ENCODE peak calls at places on chromosomes 7 and 10, in five cellular contexts. O is K562, Y is upper lobe of left lung, F is HepG2, H is GM12878. M is an unnamed sample.

GRCh38 chr10:72122221-72122620 is 33.9 kb upstream of the SPOCK2 start:
- ATAC-seq in O (no peak), Y (no peak), F (no peak), H (no peak), M (no peak)

GRCh38 chr10:95341716-95342130 is 50.9 kb upstream of the PDLIM1 start:
- ATAC-seq in O (no peak), Y (no peak), F (no peak), H (no peak), M (no peak)

GRCh38 chr10:98885380-98885779 is 350.3 kb downstream of the HPSE2 start:
- ATAC-seq in O (peak; percentile 67), Y (no peak), F (no peak), H (no peak), M (no peak)

GRCh38 chr10:92880233-92880861 is 32.0 kb downstream of the EXOC6 start:
- ATAC-seq in O (peak; percentile 81), Y (peak; percentile 58), F (peak; percentile 37), H (peak; percentile 83), M (peak; percentile 65)

GRCh38 chr7:128858380-128859231 is 4.0 kb upstream of the ATP6V1F start:
- ATAC-seq in O (no peak), Y (no peak), F (no peak), H (no peak), M (peak; percentile 16)

GRCh38 chr7:90594791-90595317 is 1.3 kb upstream of the CDK14 start:
- ATAC-seq in O (no peak), Y (peak; percentile 34), F (no peak), H (no peak), M (no peak)

GRCh38 chr7:100720645-100721504 is 607 bp downstream of the EPO start:
- ATAC-seq in O (peak; percentile 15), Y (no peak), F (peak; percentile 79), H (no peak), M (peak; percentile 4)

GRCh38 chr7:25854608-25855497 is 297.1 kb upstream of the NFE2L3 start:
- ATAC-seq in O (peak; percentile 83), Y (peak; percentile 1), F (peak; percentile 9), H (peak; percentile 48), M (peak; percentile 72)

GRCh38 chr7:35758421-35758820 is 42.4 kb upstream of the SEPTIN7 start:
- ATAC-seq in O (peak; percentile 60), Y (no peak), F (peak; percentile 85), H (peak; percentile 48), M (no peak)

GRCh38 chr7:70063796-70064423 is 465.6 kb downstream of the AUTS2 start:
- ATAC-seq in O (no peak), Y (peak; percentile 87), F (no peak), H (no peak), M (peak; percentile 53)

GRCh38 chr7:143914938-143915337 is 13.0 kb upstream of the TCAF1 start:
- ATAC-seq in O (peak; percentile 77), Y (no peak), F (peak; percentile 67), H (peak; percentile 31), M (no peak)

GRCh38 chr10:45421231-45422097 is 47.4 kb downstream of the ALOX5 start:
- ATAC-seq in O (no peak), Y (peak; percentile 4), F (no peak), H (peak; percentile 0), M (no peak)

GRCh38 chr7:3482147-3482921 is 181.3 kb downstream of the SDK1 start:
- ATAC-seq in O (peak; percentile 72), Y (no peak), F (peak; percentile 93), H (no peak), M (no peak)

GRCh38 chr10:100739516-100740368 is 5.6 kb upstream of the PAX2 start:
- ATAC-seq in O (no peak), Y (no peak), F (peak; percentile 94), H (no peak), M (no peak)

GRCh38 chr10:70564901-70565351 is 37.6 kb downstream of the PRF1 start:
- ATAC-seq in O (peak; percentile 15), Y (no peak), F (no peak), H (peak; percentile 34), M (no peak)

GRCh38 chr7:94584113-94584512 is 71.8 kb downstream of the SGCE start:
- ATAC-seq in O (no peak), Y (peak; percentile 39), F (peak; percentile 20), H (no peak), M (no peak)

GRCh38 chr10:117365612-117366011 is 9.6 kb downstream of the PDZD8 start:
- ATAC-seq in O (no peak), Y (peak; percentile 12), F (no peak), H (peak; percentile 56), M (no peak)

GRCh38 chr10:28302012-28302667 is 724 bp downstream of the MPP7 start:
- ATAC-seq in O (peak; percentile 9), Y (no peak), F (peak; percentile 19), H (no peak), M (no peak)

GRCh38 chr7:148670807-148671206 is 27.9 kb upstream of the CUL1 start:
- ATAC-seq in O (no peak), Y (no peak), F (peak; percentile 66), H (no peak), M (no peak)

GRCh38 chr7:135188298-135188984 is 17.9 kb upstream of the CYREN start:
- ATAC-seq in O (no peak), Y (no peak), F (no peak), H (peak; percentile 72), M (no peak)

GRCh38 chr7:139641337-139641992 is 118.0 kb downstream of the CLEC2L start:
- ATAC-seq in O (no peak), Y (peak; percentile 44), F (no peak), H (no peak), M (no peak)

GRCh38 chr7:69922011-69922803 is 323.9 kb downstream of the AUTS2 start:
- ATAC-seq in O (no peak), Y (no peak), F (no peak), H (peak; percentile 92), M (no peak)

GRCh38 chr10:116907588-116907987 is 58.3 kb downstream of the ENO4 start:
- ATAC-seq in O (no peak), Y (no peak), F (no peak), H (no peak), M (no peak)

GRCh38 chr7:82945480-82945879 is 217.2 kb downstream of the PCLO start:
- ATAC-seq in O (no peak), Y (no peak), F (no peak), H (no peak), M (no peak)

GRCh38 chr10:73935895-73936294 is 25.0 kb downstream of the PLAU start:
- ATAC-seq in O (no peak), Y (no peak), F (no peak), H (no peak), M (no peak)

GRCh38 chr10:122019414-122019975 is 30.5 kb downstream of the TACC2 start:
- ATAC-seq in O (no peak), Y (peak; percentile 64), F (peak; percentile 84), H (no peak), M (no peak)

GRCh38 chr10:5490698-5491464 is 8.5 kb downstream of the CALML5 start:
- ATAC-seq in O (no peak), Y (no peak), F (no peak), H (no peak), M (no peak)

GRCh38 chr7:157760004-157760730 is 423.4 kb downstream of the DNAJB6 start:
- ATAC-seq in O (peak; percentile 44), Y (no peak), F (peak; percentile 53), H (no peak), M (no peak)

GRCh38 chr10:95343573-95343972 is 52.8 kb upstream of the PDLIM1 start:
- ATAC-seq in O (no peak), Y (no peak), F (no peak), H (no peak), M (no peak)

GRCh38 chr7:11751315-11751714 is 80.7 kb downstream of the THSD7A start:
- ATAC-seq in O (no peak), Y (no peak), F (no peak), H (no peak), M (no peak)

GRCh38 chr7:15368653-15369052 is 193.2 kb downstream of the AGMO start:
- ATAC-seq in O (no peak), Y (no peak), F (no peak), H (no peak), M (no peak)

DNA sequence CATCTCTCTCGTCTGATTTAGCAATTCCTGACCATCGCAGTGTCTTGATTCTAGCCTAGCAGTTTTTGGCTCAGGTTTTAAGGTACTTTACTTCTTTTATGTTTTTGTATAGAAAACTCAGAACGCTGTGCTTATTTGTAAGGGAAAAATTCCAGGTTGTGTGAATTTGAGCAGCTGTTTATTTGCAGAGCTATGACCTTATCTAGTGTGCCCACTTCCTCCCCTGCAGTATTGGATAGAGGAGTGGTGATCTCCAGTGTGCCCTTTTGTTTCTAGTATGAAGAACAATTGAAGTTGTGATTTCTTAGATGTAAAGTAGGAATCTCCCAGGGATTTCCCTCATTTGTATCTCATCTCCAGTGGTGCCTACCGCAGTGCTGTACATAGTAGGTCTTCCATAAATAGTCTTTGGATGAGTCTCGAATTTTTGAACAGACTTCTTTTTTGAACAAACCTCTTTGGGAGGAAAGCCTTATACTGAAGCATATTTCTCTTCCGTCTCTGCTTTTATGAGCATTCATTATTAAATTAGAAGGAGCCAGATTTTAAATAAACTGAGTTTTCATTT is 40.0 kb downstream of the GARS1 start:
- ATAC-seq in O (peak; percentile 28), Y (no peak), F (no peak), H (no peak), M (no peak)
- H3K36me3 ChIP-seq in O (peaks cover 66% of the 10 kb centered on the region), Y (peaks cover 19% of the 10 kb centered on the region), F (peaks cover 55% of the 10 kb centered on the region), H (peaks cover 20% of the 10 kb centered on the region), M (peaks cover 65% of the 10 kb centered on the region)

GRCh38 chr10:13990392-13990805 is 340.3 kb downstream of the FRMD4A start:
- ATAC-seq in O (no peak), Y (peak; percentile 77), F (no peak), H (no peak), M (peak; percentile 71)
- TF ChIP-seq EP300 in O (no peak), Y (peak; percentile 48), F (no peak), H (no peak), M (no peak)

GRCh38 chr10:43606323-43607198 is at the start of gene ZNF485:
- ATAC-seq in O (peak; percentile 99), Y (peak; percentile 97), F (peak; percentile 98), H (peak; percentile 99), M (peak; percentile 87)
- TF ChIP-seq POLR2A in O (peak; percentile 91), Y (peak; percentile 44), F (peak; percentile 53), H (peak; percentile 94), M (no peak)

DNA sequence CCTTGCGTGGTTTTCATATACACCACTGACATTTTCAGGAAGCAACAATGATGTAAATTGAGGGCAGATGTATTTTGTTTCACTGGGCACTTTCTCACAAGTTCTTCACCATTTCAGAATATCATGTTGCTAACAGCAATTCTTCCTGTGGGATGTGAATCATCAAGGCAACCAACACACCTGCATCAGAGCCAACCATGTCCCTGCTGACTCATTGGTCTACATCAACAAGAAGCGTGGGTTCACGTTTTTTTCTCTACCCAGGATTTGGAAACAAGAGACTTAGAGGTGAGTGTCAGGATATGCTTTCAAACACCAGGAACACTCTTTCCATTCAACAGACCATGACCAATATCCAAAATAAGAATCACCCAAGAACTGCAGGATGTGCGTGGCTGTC is 203.9 kb downstream of the TEX36 start:
- ATAC-seq in O (no peak), Y (no peak), F (no peak), H (no peak), M (no peak)
- H3K36me3 ChIP-seq in O (no peaks in the 10 kb centered on the region), Y (no peaks in the 10 kb centered on the region), F (no peaks in the 10 kb centered on the region), H (no peaks in the 10 kb centered on the region), M (no peaks in the 10 kb centered on the region)

GRCh38 chr10:128105383-128105782 is 20.8 kb downstream of the MKI67 start:
- ATAC-seq in O (no peak), Y (no peak), F (no peak), H (no peak), M (no peak)
- TF ChIP-seq EP300 in O (no peak), Y (no peak), F (no peak), H (no peak), M (no peak)